ENCODE peak calls at places on chromosomes 4 and X, in six cellular contexts. Z is hepatocyte, K is psoas muscle, J is neural progenitor cell, L is right lobe of liver, N is SK-N-SH. F is an unnamed sample.

GRCh38 chr4:2930821-2931764 is 32.1 kb downstream of the NOP14 start:
- DNase-seq in Z (no peak), K (no peak), J (no peak), N (no peak), L (peak; percentile 59), F (no peak)

GRCh38 chrX:5113128-5113527 is 1115.5 kb downstream of the NLGN4X start:
- DNase-seq in Z (peak; percentile 42), L (no peak), J (peak; percentile 30), N (no peak), K (no peak), F (peak; percentile 49)

GRCh38 chrX:23822397-23822796 is 39.4 kb downstream of the SAT1 start:
- DNase-seq in N (no peak), J (no peak), L (no peak), Z (peak; percentile 76), K (no peak), F (no peak)

GRCh38 chr4:183177001-183177400 is 77.9 kb downstream of the WWC2 start:
- DNase-seq in N (no peak), K (no peak), J (no peak), L (no peak), Z (no peak), F (no peak)

GRCh38 chr4:112523764-112524505 is 8.0 kb upstream of the NEUROG2 start:
- DNase-seq in N (peak; percentile 36), Z (peak; percentile 84), K (peak; percentile 44), L (peak; percentile 65), J (peak; percentile 95), F (peak; percentile 75)

GRCh38 chr4:110533940-110534339 is 58.0 kb downstream of the ENPEP start:
- DNase-seq in J (no peak), Z (peak; percentile 59), N (no peak), L (no peak), K (no peak), F (peak; percentile 62)

GRCh38 chrX:110407910-110408545 is 49.4 kb downstream of the RTL9 start:
- DNase-seq in K (no peak), L (no peak), N (peak; percentile 50), J (peak; percentile 68), Z (peak; percentile 72), F (peak; percentile 76)

GRCh38 chr4:60463846-60464502 is 736.2 kb upstream of the ADGRL3 start:
- DNase-seq in K (no peak), J (peak; percentile 12), Z (no peak), L (no peak), N (no peak), F (no peak)

GRCh38 chr4:8709729-8710360 is 117.3 kb downstream of the CPZ start:
- DNase-seq in K (no peak), L (no peak), N (peak; percentile 10), J (no peak), Z (no peak), F (no peak)

GRCh38 chrX:40267334-40268118 is 169.8 kb upstream of the BCOR start:
- DNase-seq in L (no peak), Z (no peak), N (no peak), J (no peak), K (peak; percentile 28), F (no peak)

GRCh38 chr4:48681856-48682255 is 98.2 kb downstream of the FRYL start:
- DNase-seq in J (no peak), L (no peak), Z (peak; percentile 32), K (no peak), N (no peak), F (peak; percentile 51)

GRCh38 chrX:45134303-45134702 is 66.4 kb downstream of the DIPK2B start:
- DNase-seq in N (no peak), J (no peak), L (no peak), K (no peak), Z (no peak), F (no peak)

GRCh38 chrX:133570549-133570948 is 155.3 kb upstream of the GPC4 start:
- DNase-seq in L (no peak), K (no peak), Z (no peak), N (no peak), J (no peak), F (no peak)

GRCh38 chrX:153667931-153668396 is 5.6 kb downstream of the PNCK start:
- DNase-seq in Z (peak; percentile 91), K (peak; percentile 80), J (peak; percentile 82), L (peak; percentile 85), N (peak; percentile 87), F (peak; percentile 88)

DNA sequence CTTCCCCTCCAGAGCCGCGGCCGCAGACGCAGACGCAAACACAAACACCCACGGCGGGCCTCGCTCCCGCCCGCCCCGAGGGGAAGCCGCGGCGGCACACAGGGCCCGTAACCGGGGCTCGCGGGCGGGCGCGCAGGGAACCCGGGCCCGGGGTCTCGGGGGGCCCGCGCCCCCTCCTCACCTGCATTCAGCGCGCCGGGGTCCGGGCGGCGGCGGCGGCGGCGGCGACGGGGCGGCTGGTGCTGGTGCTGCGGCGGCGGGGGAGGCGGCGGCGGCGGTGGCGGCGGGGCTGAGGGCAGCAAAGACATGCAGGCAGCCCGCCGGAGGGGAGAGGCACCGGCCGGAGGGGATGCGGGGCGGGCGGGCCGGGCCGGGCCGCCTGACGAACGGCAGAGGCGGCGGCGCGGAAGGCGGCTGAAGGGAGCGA is 254 bp upstream of the CNOT6L start:
- DNase-seq in L (no peak), K (no peak), N (peak; percentile 73), J (no peak), Z (peak; percentile 81), F (peak; percentile 10)
- H3K4me1 ChIP-seq in L (peaks cover 44% of the 10 kb centered on the region), K (peaks cover 57% of the 10 kb centered on the region), N (peaks cover 12% of the 10 kb centered on the region), J (peaks cover 8% of the 10 kb centered on the region), Z (peaks cover 14% of the 10 kb centered on the region), F (peaks cover 6% of the 10 kb centered on the region)

GRCh38 chr4:24971192-24971591 is 58.4 kb upstream of the CCDC149 start:
- DNase-seq in J (no peak), L (no peak), N (no peak), K (no peak), Z (no peak), F (no peak)
- H3K4me1 ChIP-seq in J (no peaks in the 10 kb centered on the region), L (no peaks in the 10 kb centered on the region), N (no peaks in the 10 kb centered on the region), K (no peaks in the 10 kb centered on the region), Z (peaks cover 4% of the 10 kb centered on the region), F (no peaks in the 10 kb centered on the region)

GRCh38 chr4:76013540-76013939 is 6.2 kb upstream of the CXCL9 start:
- DNase-seq in K (no peak), J (no peak), L (no peak), N (no peak), Z (no peak), F (no peak)

GRCh38 chr4:76017056-76017686 is 6.1 kb downstream of the CXCL10 start:
- DNase-seq in N (no peak), J (no peak), Z (no peak), K (no peak), L (no peak), F (no peak)

GRCh38 chr4:76011700-76012387 is 4.5 kb upstream of the CXCL9 start:
- DNase-seq in K (no peak), N (peak; percentile 13), J (peak; percentile 36), Z (peak; percentile 49), L (no peak), F (peak; percentile 21)

GRCh38 chr4:76012388-76012801 is 5.1 kb upstream of the CXCL9 start:
- DNase-seq in K (no peak), N (no peak), Z (no peak), J (no peak), L (no peak), F (no peak)

GRCh38 chr4:76016383-76016782 is 6.9 kb downstream of the CXCL10 start:
- DNase-seq in L (no peak), K (no peak), N (no peak), J (no peak), Z (no peak), F (no peak)
- H3K4me1 ChIP-seq in L (peaks cover 18% of the 10 kb centered on the region), K (no peaks in the 10 kb centered on the region), N (no peaks in the 10 kb centered on the region), J (peaks cover 10% of the 10 kb centered on the region), Z (peaks cover 2% of the 10 kb centered on the region), F (peaks cover 14% of the 10 kb centered on the region)

DNA sequence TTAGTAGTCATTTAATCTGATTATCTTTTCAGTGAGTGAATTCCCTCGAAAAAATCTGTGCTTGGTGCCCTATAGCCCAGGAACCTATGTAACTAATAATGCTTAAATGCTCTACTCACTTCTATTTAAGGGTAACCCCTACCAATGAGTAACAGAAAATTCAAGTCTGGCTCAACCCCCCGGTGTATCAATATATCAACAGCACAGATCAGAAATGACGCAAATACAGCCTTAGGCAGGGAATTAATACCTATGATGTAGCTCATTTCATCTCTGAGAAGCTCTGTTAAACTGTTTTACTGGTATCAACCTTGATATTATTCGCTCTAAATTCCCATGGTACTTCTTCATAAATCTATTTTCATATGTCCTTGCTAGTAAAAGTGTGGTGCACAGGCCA is 28.6 kb downstream of the PDGFC start:
- DNase-seq in J (no peak), Z (no peak), L (no peak), K (no peak), N (no peak), F (no peak)
- H3K4me1 ChIP-seq in J (peaks cover 13% of the 10 kb centered on the region), Z (peaks cover 36% of the 10 kb centered on the region), L (peaks cover 11% of the 10 kb centered on the region), K (peaks cover 39% of the 10 kb centered on the region), N (no peaks in the 10 kb centered on the region), F (peaks cover 68% of the 10 kb centered on the region)

GRCh38 chr4:108498925-108499324 is 121.5 kb upstream of the RPL34 start:
- DNase-seq in N (no peak), L (no peak), K (no peak), Z (no peak), J (no peak), F (no peak)

DNA sequence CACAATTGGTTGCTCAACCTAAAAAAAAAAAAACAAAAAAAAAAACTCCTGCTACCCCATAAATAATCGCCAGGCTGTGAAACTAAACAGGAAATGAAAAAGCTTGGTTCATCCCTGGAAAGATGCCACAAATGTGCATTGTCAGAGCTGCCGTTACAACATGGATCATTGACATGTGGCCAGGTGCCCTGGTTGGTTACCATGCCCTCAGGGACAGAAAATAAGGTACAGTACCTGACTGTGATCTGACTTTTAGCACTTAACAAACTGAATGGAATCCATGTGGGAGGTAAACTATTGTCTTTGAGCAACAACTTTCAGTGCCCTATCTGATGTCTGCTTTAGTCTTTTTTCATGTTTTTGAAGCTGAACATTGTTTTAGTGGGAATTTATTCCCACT is 118.0 kb upstream of the RPL34 start:
- DNase-seq in J (no peak), N (no peak), L (no peak), K (no peak), Z (no peak), F (no peak)
- H3K4me1 ChIP-seq in J (no peaks in the 10 kb centered on the region), N (no peaks in the 10 kb centered on the region), L (no peaks in the 10 kb centered on the region), K (no peaks in the 10 kb centered on the region), Z (no peaks in the 10 kb centered on the region), F (no peaks in the 10 kb centered on the region)

GRCh38 chr4:108045687-108046024 is 56.0 kb downstream of the HADH start:
- DNase-seq in K (peak; percentile 34), L (no peak), Z (peak; percentile 29), N (no peak), J (no peak), F (no peak)
- H3K4me1 ChIP-seq in K (peaks cover 7% of the 10 kb centered on the region), L (no peaks in the 10 kb centered on the region), Z (peaks cover 9% of the 10 kb centered on the region), N (peaks cover 6% of the 10 kb centered on the region), J (peaks cover 9% of the 10 kb centered on the region), F (no peaks in the 10 kb centered on the region)